ENCODE peak calls at places on chromosomes 6 and 20, in six cellular contexts. B is right atrium auricular region, S is nephron progenitor cell, U is breast epithelium, R is spleen, C is retinal pigment epithelial cell. W is an unnamed sample.
A peak's percentile ranks its signal among the peaks of the same experiment; 100 is the strongest.

GRCh38 chr6:46217671-46218131 is 46.9 kb upstream of the ENPP5 start:
- DNase-seq in B (peak; percentile 84), R (no peak), U (no peak), S (no peak), C (no peak), W (no peak)

GRCh38 chr6:85561750-85562357 is 31.8 kb downstream of the SNX14 start:
- DNase-seq in B (no peak), C (no peak), S (no peak), U (no peak), R (no peak), W (no peak)

GRCh38 chr20:47296950-47297349 is 59.5 kb downstream of the ZMYND8 start:
- DNase-seq in U (no peak), C (no peak), S (no peak), B (peak; percentile 50), R (no peak), W (no peak)

GRCh38 chr20:2698912-2699311 is 6.3 kb downstream of the EBF4 start:
- DNase-seq in R (peak; percentile 61), U (no peak), B (peak; percentile 56), S (no peak), C (no peak), W (peak; percentile 61)

GRCh38 chr6:144655376-144655775 is 370.2 kb downstream of the UTRN start:
- DNase-seq in C (no peak), B (no peak), R (no peak), U (no peak), S (no peak), W (no peak)

GRCh38 chr6:150142304-150142656 is 564 bp upstream of the PPP1R14C start:
- DNase-seq in S (peak; percentile 50), B (no peak), R (no peak), C (no peak), U (no peak), W (no peak)

GRCh38 chr6:82875573-82876185 is 190.0 kb downstream of the UBE3D start:
- DNase-seq in C (no peak), B (no peak), S (no peak), R (no peak), U (no peak), W (no peak)

GRCh38 chr6:14468656-14469321 is 351.2 kb downstream of the CD83 start:
- DNase-seq in C (no peak), S (no peak), U (no peak), B (no peak), R (no peak), W (no peak)

GRCh38 chr20:10550204-10551118 is 115.4 kb downstream of the SLX4IP start:
- DNase-seq in S (no peak), R (no peak), B (no peak), C (no peak), U (no peak), W (no peak)

GRCh38 chr20:38195041-38195504 is 30.0 kb upstream of the TGM2 start:
- DNase-seq in U (no peak), B (no peak), C (no peak), S (no peak), R (no peak), W (no peak)

GRCh38 chr6:25476126-25476525 is 175.9 kb upstream of the SCGN start:
- DNase-seq in C (no peak), B (no peak), S (no peak), U (no peak), R (no peak), W (no peak)

GRCh38 chr6:40457261-40457660 is 129.9 kb downstream of the LRFN2 start:
- DNase-seq in U (no peak), S (no peak), B (no peak), C (peak; percentile 11), R (no peak), W (no peak)

GRCh38 chr6:138525355-138525754 is 26.1 kb upstream of the NHSL1 start:
- DNase-seq in S (no peak), B (no peak), U (no peak), R (no peak), C (no peak), W (no peak)

GRCh38 chr20:46215913-46216707 is 92.2 kb downstream of the CDH22 start:
- DNase-seq in S (peak; percentile 33), R (no peak), C (peak; percentile 46), B (peak; percentile 65), U (no peak), W (no peak)

GRCh38 chr6:114747995-114748625 is 405.3 kb upstream of the HS3ST5 start:
- DNase-seq in U (no peak), S (peak; percentile 66), R (no peak), C (peak; percentile 48), B (peak; percentile 59), W (no peak)

GRCh38 chr6:118679293-118679692 is 27.9 kb upstream of the CEP85L start:
- DNase-seq in B (no peak), S (no peak), C (no peak), U (no peak), R (no peak), W (no peak)

GRCh38 chr20:48025661-48026060 is 240.4 kb upstream of the SULF2 start:
- DNase-seq in C (no peak), S (no peak), B (no peak), U (no peak), R (no peak), W (no peak)

GRCh38 chr6:160060920-160061447 is 60.6 kb upstream of the SLC22A1 start:
- DNase-seq in S (no peak), C (no peak), U (no peak), B (no peak), R (no peak), W (no peak)

GRCh38 chr20:15546624-15547023 is 1026.6 kb downstream of the KIF16B start:
- DNase-seq in C (no peak), S (no peak), B (no peak), U (no peak), R (no peak), W (no peak)

GRCh38 chr6:73525546-73526330 is 4.9 kb upstream of the EEF1A1 start:
- DNase-seq in R (no peak), B (no peak), U (no peak), S (no peak), C (no peak), W (no peak)

GRCh38 chr6:118469468-118469867 is 78.6 kb upstream of the PLN start:
- DNase-seq in U (no peak), S (no peak), C (no peak), R (no peak), B (no peak), W (no peak)

GRCh38 chr6:17086469-17086868 is 15.4 kb upstream of the STMND1 start:
- DNase-seq in R (no peak), S (peak; percentile 46), U (peak; percentile 55), B (no peak), C (no peak), W (no peak)

GRCh38 chr20:14986026-14986655 is 648.7 kb upstream of the FLRT3 start:
- DNase-seq in B (no peak), S (no peak), C (no peak), R (no peak), U (no peak), W (no peak)

GRCh38 chr6:119276211-119276610 is 73.3 kb downstream of the MAN1A1 start:
- DNase-seq in S (no peak), U (no peak), C (no peak), R (no peak), B (no peak), W (no peak)

GRCh38 chr6:146803601-146804000 is 204.8 kb downstream of the ADGB start:
- DNase-seq in C (no peak), S (no peak), B (no peak), R (no peak), U (no peak), W (no peak)

GRCh38 chr6:7986219-7986618 is 75.6 kb upstream of the TXNDC5 start:
- DNase-seq in R (no peak), S (no peak), C (no peak), U (no peak), B (no peak), W (no peak)

GRCh38 chr20:64241061-64241460 is 14.5 kb upstream of the PCMTD2 start:
- DNase-seq in C (no peak), R (peak; percentile 51), S (no peak), U (peak; percentile 39), B (no peak), W (peak; percentile 42)

GRCh38 chr6:42692151-42692911 is 30.1 kb downstream of the PRPH2 start:
- DNase-seq in U (no peak), S (no peak), C (peak; percentile 21), B (peak; percentile 54), R (no peak), W (no peak)

GRCh38 chr6:43763133-43763797 is 6.7 kb upstream of the VEGFA start:
- DNase-seq in R (no peak), U (no peak), B (no peak), C (no peak), S (no peak), W (no peak)
- TF ChIP-seq CTCF in R (no peak), U (no peak), B (no peak), C (peak; percentile 9), S (no peak), W (no peak)

GRCh38 chr20:62137092-62137384 is 6.2 kb downstream of the PSMA7 start:
- DNase-seq in R (no peak), B (no peak), U (no peak), C (no peak), S (no peak), W (no peak)
- TF ChIP-seq CTCF in R (no peak), B (no peak), U (no peak), C (no peak), S (peak; percentile 21), W (peak; percentile 60)

DNA sequence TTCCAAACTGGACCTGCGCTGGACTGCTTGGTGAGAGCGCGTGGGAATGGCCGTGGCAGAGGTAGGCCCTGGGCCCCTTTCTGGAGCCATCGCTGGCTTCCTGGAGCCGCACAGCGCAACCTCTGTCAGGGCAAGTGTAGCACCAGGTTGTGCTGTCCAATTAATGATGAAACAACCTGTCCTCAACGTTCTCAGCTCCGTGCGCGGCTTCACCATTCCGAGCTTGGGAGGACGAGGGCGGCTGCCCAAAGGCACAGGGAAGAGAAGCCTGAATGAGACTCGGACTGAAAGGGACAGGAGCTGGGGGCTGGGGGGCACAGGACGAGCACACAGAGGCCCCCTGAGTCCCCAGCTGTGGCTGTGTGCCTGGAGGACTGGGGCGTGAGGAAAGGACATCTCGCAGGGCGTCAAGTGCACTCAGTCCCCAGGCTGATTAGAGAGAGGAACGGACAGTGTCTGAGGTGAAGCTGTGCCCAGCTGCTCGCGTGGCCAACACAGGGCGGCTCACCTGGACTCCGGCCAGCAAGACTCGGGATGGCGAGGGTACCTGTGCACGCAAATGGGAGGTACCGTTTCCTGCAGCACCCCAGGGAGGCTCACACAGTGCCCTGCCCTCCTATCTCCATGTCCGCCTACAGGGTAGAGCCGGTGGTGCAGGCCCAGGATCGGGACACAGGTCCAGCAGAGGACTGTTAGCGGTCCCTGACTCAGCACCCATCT is 403.3 kb downstream of the TAF4 start:
- DNase-seq in U (no peak), B (no peak), C (no peak), R (peak; percentile 41), S (no peak), W (no peak)
- TF ChIP-seq CTCF in U (no peak), B (no peak), C (no peak), R (no peak), S (no peak), W (no peak)

DNA sequence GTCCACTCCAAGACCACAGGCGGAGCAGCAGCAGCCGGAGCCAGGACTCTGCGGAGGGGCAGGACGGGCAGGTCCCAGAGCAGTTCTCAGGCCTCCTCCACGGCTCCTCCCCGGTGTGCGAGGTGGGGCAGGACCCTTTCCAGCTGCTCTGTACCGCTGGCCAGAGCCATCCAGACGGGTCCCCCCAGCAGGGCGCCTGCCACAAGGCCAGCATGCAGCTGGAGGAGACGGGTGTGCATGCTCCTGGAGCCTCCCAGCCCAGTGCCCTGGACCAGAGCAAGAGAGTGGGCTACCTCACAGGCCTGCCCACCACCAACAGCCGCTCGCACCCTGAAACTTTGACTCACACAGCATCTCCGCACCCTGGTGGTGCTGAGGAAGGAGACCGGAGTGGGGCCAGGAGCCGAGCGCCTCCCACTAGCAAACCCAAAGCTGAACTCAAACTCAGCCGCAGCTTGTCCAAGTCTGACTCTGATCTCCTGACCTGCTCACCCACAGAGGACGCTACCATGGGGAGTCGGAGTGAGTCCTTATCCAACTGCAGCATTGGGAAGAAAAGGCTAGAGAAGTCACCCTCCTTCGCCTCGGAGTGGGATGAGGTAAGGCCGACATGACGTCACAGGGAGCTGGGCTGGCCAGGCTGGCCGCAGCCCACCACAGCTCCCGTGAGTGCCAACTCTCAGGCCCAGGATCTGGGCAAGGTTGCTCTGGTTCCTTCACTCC is 123.5 kb downstream of the TCP11 start:
- DNase-seq in U (no peak), C (no peak), R (no peak), S (peak; percentile 8), B (peak; percentile 81), W (no peak)
- TF ChIP-seq CTCF in U (no peak), C (no peak), R (no peak), S (no peak), B (no peak), W (no peak)

W was measured in chondrocyte.